ENCODE peak calls at places on chromosome 11, in ten cellular contexts. One of them, this sample, is unnamed.

GRCh38 chr11:77024745-77025144 is 9.5 kb upstream of the B3GNT6 start:
- DNase-seq in fibroblast of pulmonary artery: no peak
- DNase-seq in HCT116: no peak
- DNase-seq in A549: no peak
- DNase-seq in AG04450: no peak
- DNase-seq in body of pancreas: no peak
- DNase-seq in GM12865: peak
- DNase-seq in brain microvascular endothelial cell: no peak
- DNase-seq in Peyer's patch: no peak
- DNase-seq in astrocyte: no peak
- DNase-seq in this sample: no peak

GRCh38 chr11:77120571-77120970 is 7.5 kb upstream of the MYO7A start:
- DNase-seq in brain microvascular endothelial cell: no peak
- DNase-seq in GM12865: no peak
- DNase-seq in astrocyte: no peak
- DNase-seq in fibroblast of pulmonary artery: no peak
- DNase-seq in body of pancreas: no peak
- DNase-seq in HCT116: no peak
- DNase-seq in Peyer's patch: no peak
- DNase-seq in AG04450: no peak
- DNase-seq in A549: no peak
- DNase-seq in this sample: no peak

GRCh38 chr11:32081129-32081641 is 9.7 kb upstream of the RCN1 start:
- DNase-seq in brain microvascular endothelial cell: peak
- DNase-seq in HCT116: no peak
- DNase-seq in GM12865: peak
- DNase-seq in Peyer's patch: no peak
- DNase-seq in fibroblast of pulmonary artery: peak
- DNase-seq in body of pancreas: no peak
- DNase-seq in A549: no peak
- DNase-seq in AG04450: no peak
- DNase-seq in astrocyte: peak
- DNase-seq in this sample: no peak

GRCh38 chr11:64150481-64151239 is 15.3 kb downstream of the MACROD1 start:
- DNase-seq in astrocyte: no peak
- DNase-seq in brain microvascular endothelial cell: no peak
- DNase-seq in fibroblast of pulmonary artery: no peak
- DNase-seq in Peyer's patch: no peak
- DNase-seq in GM12865: no peak
- DNase-seq in A549: no peak
- DNase-seq in HCT116: no peak
- DNase-seq in AG04450: no peak
- DNase-seq in body of pancreas: peak
- DNase-seq in this sample: no peak

GRCh38 chr11:87473174-87473573 is 435.4 kb downstream of the TMEM135 start:
- DNase-seq in A549: no peak
- DNase-seq in AG04450: peak
- DNase-seq in GM12865: no peak
- DNase-seq in fibroblast of pulmonary artery: peak
- DNase-seq in brain microvascular endothelial cell: peak
- DNase-seq in HCT116: no peak
- DNase-seq in astrocyte: peak
- DNase-seq in Peyer's patch: no peak
- DNase-seq in body of pancreas: no peak
- DNase-seq in this sample: no peak

GRCh38 chr11:128326791-128327190 is 260.6 kb downstream of the ETS1 start:
- DNase-seq in fibroblast of pulmonary artery: no peak
- DNase-seq in astrocyte: no peak
- DNase-seq in A549: no peak
- DNase-seq in brain microvascular endothelial cell: no peak
- DNase-seq in body of pancreas: no peak
- DNase-seq in HCT116: no peak
- DNase-seq in Peyer's patch: no peak
- DNase-seq in AG04450: no peak
- DNase-seq in GM12865: no peak
- DNase-seq in this sample: no peak

GRCh38 chr11:109247071-109247470 is 174.9 kb upstream of the C11orf87 start:
- DNase-seq in fibroblast of pulmonary artery: peak
- DNase-seq in HCT116: no peak
- DNase-seq in GM12865: no peak
- DNase-seq in astrocyte: peak
- DNase-seq in A549: no peak
- DNase-seq in AG04450: no peak
- DNase-seq in Peyer's patch: no peak
- DNase-seq in brain microvascular endothelial cell: peak
- DNase-seq in body of pancreas: no peak
- DNase-seq in this sample: no peak

GRCh38 chr11:36037031-36037430 is 93.2 kb downstream of the LDLRAD3 start:
- DNase-seq in Peyer's patch: no peak
- DNase-seq in fibroblast of pulmonary artery: peak
- DNase-seq in body of pancreas: peak
- DNase-seq in brain microvascular endothelial cell: no peak
- DNase-seq in A549: no peak
- DNase-seq in GM12865: no peak
- DNase-seq in astrocyte: peak
- DNase-seq in HCT116: no peak
- DNase-seq in AG04450: no peak
- DNase-seq in this sample: no peak

GRCh38 chr11:40292636-40293585 is 1166.5 kb downstream of the LRRC4C start:
- DNase-seq in AG04450: no peak
- DNase-seq in A549: peak
- DNase-seq in HCT116: no peak
- DNase-seq in brain microvascular endothelial cell: no peak
- DNase-seq in Peyer's patch: no peak
- DNase-seq in fibroblast of pulmonary artery: peak
- DNase-seq in astrocyte: no peak
- DNase-seq in GM12865: no peak
- DNase-seq in body of pancreas: no peak
- DNase-seq in this sample: no peak

GRCh38 chr11:10394229-10395100 is 60.6 kb upstream of the AMPD3 start:
- DNase-seq in astrocyte: peak
- DNase-seq in GM12865: no peak
- DNase-seq in body of pancreas: peak
- DNase-seq in brain microvascular endothelial cell: peak
- DNase-seq in HCT116: no peak
- DNase-seq in fibroblast of pulmonary artery: no peak
- DNase-seq in A549: peak
- DNase-seq in Peyer's patch: peak
- DNase-seq in AG04450: no peak
- DNase-seq in this sample: no peak

GRCh38 chr11:3954448-3955298 is 99.2 kb downstream of the STIM1 start:
- DNase-seq in fibroblast of pulmonary artery: no peak
- DNase-seq in AG04450: no peak
- DNase-seq in brain microvascular endothelial cell: no peak
- DNase-seq in GM12865: no peak
- DNase-seq in A549: no peak
- DNase-seq in HCT116: no peak
- DNase-seq in Peyer's patch: no peak
- DNase-seq in astrocyte: peak
- DNase-seq in body of pancreas: no peak
- DNase-seq in this sample: no peak

GRCh38 chr11:112162761-112163669 is 879 bp downstream of the IL18 start:
- DNase-seq in body of pancreas: no peak
- DNase-seq in fibroblast of pulmonary artery: no peak
- DNase-seq in Peyer's patch: no peak
- DNase-seq in A549: no peak
- DNase-seq in AG04450: no peak
- DNase-seq in HCT116: no peak
- DNase-seq in astrocyte: peak
- DNase-seq in brain microvascular endothelial cell: no peak
- DNase-seq in GM12865: no peak
- DNase-seq in this sample: no peak

GRCh38 chr11:80194016-80194415 is 753.2 kb upstream of the TENM4 start:
- DNase-seq in GM12865: no peak
- DNase-seq in Peyer's patch: no peak
- DNase-seq in brain microvascular endothelial cell: no peak
- DNase-seq in body of pancreas: no peak
- DNase-seq in astrocyte: no peak
- DNase-seq in HCT116: no peak
- DNase-seq in A549: no peak
- DNase-seq in fibroblast of pulmonary artery: no peak
- DNase-seq in AG04450: no peak
- DNase-seq in this sample: no peak

GRCh38 chr11:80194625-80195024 is 753.8 kb upstream of the TENM4 start:
- DNase-seq in Peyer's patch: no peak
- DNase-seq in A549: no peak
- DNase-seq in AG04450: no peak
- DNase-seq in body of pancreas: no peak
- DNase-seq in fibroblast of pulmonary artery: no peak
- DNase-seq in GM12865: no peak
- DNase-seq in astrocyte: no peak
- DNase-seq in brain microvascular endothelial cell: no peak
- DNase-seq in HCT116: no peak
- DNase-seq in this sample: no peak

GRCh38 chr11:80197155-80197554 is 756.3 kb upstream of the TENM4 start:
- DNase-seq in HCT116: no peak
- DNase-seq in body of pancreas: no peak
- DNase-seq in astrocyte: no peak
- DNase-seq in brain microvascular endothelial cell: no peak
- DNase-seq in AG04450: no peak
- DNase-seq in fibroblast of pulmonary artery: no peak
- DNase-seq in GM12865: no peak
- DNase-seq in A549: no peak
- DNase-seq in Peyer's patch: no peak
- DNase-seq in this sample: no peak
- H3K4me3 ChIP-seq in HCT116: no peak
- H3K4me3 ChIP-seq in body of pancreas: no peak
- H3K4me3 ChIP-seq in astrocyte: no peak
- H3K4me3 ChIP-seq in brain microvascular endothelial cell: no peak
- H3K4me3 ChIP-seq in AG04450: no peak
- H3K4me3 ChIP-seq in fibroblast of pulmonary artery: no peak
- H3K4me3 ChIP-seq in GM12865: no peak
- H3K4me3 ChIP-seq in A549: no peak
- H3K4me3 ChIP-seq in Peyer's patch: no peak
- H3K4me3 ChIP-seq in this sample: no peak

GRCh38 chr11:813037-813436 is 3.3 kb downstream of the RPLP2 start:
- DNase-seq in astrocyte: no peak
- DNase-seq in GM12865: no peak
- DNase-seq in AG04450: no peak
- DNase-seq in body of pancreas: no peak
- DNase-seq in Peyer's patch: no peak
- DNase-seq in fibroblast of pulmonary artery: no peak
- DNase-seq in A549: no peak
- DNase-seq in HCT116: no peak
- DNase-seq in brain microvascular endothelial cell: no peak
- DNase-seq in this sample: no peak

GRCh38 chr11:812390-812789 is 2.6 kb downstream of the RPLP2 start:
- DNase-seq in body of pancreas: no peak
- DNase-seq in astrocyte: no peak
- DNase-seq in fibroblast of pulmonary artery: no peak
- DNase-seq in HCT116: no peak
- DNase-seq in A549: no peak
- DNase-seq in Peyer's patch: no peak
- DNase-seq in GM12865: no peak
- DNase-seq in brain microvascular endothelial cell: no peak
- DNase-seq in AG04450: no peak
- DNase-seq in this sample: no peak

GRCh38 chr11:813440-814096 is 3.8 kb downstream of the RPLP2 start:
- DNase-seq in astrocyte: no peak
- DNase-seq in AG04450: no peak
- DNase-seq in fibroblast of pulmonary artery: no peak
- DNase-seq in Peyer's patch: no peak
- DNase-seq in brain microvascular endothelial cell: no peak
- DNase-seq in body of pancreas: no peak
- DNase-seq in A549: no peak
- DNase-seq in GM12865: no peak
- DNase-seq in HCT116: no peak
- DNase-seq in this sample: no peak

GRCh38 chr11:810040-810567 is 337 bp downstream of the RPLP2 start:
- DNase-seq in AG04450: no peak
- DNase-seq in HCT116: no peak
- DNase-seq in Peyer's patch: peak
- DNase-seq in A549: no peak
- DNase-seq in fibroblast of pulmonary artery: no peak
- DNase-seq in GM12865: peak
- DNase-seq in brain microvascular endothelial cell: no peak
- DNase-seq in astrocyte: no peak
- DNase-seq in body of pancreas: no peak
- DNase-seq in this sample: no peak

DNA sequence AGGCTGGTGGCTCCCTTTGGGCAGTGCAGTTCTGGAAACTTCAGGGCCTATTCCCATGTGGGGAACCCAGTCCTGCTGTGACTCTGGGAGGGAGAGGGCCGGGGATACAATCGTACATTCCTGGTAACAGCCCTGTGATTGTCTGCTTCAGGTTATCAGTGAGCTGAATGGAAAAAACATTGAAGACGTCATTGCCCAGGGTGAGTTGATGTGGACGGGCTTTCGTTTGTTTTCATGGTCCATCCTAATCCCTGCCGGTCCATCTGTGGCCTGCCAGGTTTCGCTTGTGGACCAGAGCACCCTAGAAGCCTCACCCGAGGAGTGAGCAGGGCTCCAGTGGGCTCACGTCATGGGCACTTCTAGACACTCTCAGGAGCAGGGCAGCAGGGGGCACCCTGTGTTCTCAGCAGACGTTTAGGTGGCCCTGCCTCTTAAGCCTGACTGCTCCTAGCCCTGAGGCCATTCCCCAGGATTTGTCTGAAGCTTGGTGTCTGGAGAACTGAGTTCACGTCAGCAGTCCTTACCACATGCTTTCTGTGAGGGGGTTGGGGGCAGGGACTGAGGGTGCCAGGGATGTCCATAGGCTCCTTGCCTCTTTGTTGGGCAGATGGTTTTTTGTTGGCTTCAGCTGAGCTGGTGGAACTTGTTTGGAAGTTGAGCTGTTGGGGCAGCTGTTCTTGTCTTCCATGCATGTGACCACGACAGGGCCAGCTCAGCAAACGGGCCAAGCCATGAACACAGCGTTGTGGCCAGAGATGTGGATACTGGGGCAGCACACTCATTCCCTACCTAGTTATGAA is 1.9 kb downstream of the RPLP2 start:
- DNase-seq in fibroblast of pulmonary artery: peak
- DNase-seq in Peyer's patch: no peak
- DNase-seq in A549: no peak
- DNase-seq in brain microvascular endothelial cell: no peak
- DNase-seq in GM12865: no peak
- DNase-seq in astrocyte: no peak
- DNase-seq in AG04450: no peak
- DNase-seq in body of pancreas: no peak
- DNase-seq in HCT116: no peak
- DNase-seq in this sample: no peak
- TF ChIP-seq CTCF in fibroblast of pulmonary artery: no peak
- TF ChIP-seq CTCF in Peyer's patch: no peak
- TF ChIP-seq CTCF in A549: no peak
- TF ChIP-seq CTCF in brain microvascular endothelial cell: peak
- TF ChIP-seq CTCF in GM12865: no peak
- TF ChIP-seq CTCF in astrocyte: no peak
- TF ChIP-seq CTCF in AG04450: no peak
- TF ChIP-seq CTCF in body of pancreas: no peak
- TF ChIP-seq CTCF in HCT116: peak
- TF ChIP-seq CTCF in this sample: peak

GRCh38 chr11:124762077-124762623 is at the start of gene ESAM:
- DNase-seq in Peyer's patch: peak
- DNase-seq in AG04450: no peak
- DNase-seq in body of pancreas: peak
- DNase-seq in brain microvascular endothelial cell: no peak
- DNase-seq in HCT116: no peak
- DNase-seq in fibroblast of pulmonary artery: no peak
- DNase-seq in A549: peak
- DNase-seq in GM12865: peak
- DNase-seq in astrocyte: no peak
- DNase-seq in this sample: peak
- H3K4me3 ChIP-seq in Peyer's patch: peak
- H3K4me3 ChIP-seq in AG04450: peak
- H3K4me3 ChIP-seq in body of pancreas: no peak
- H3K4me3 ChIP-seq in brain microvascular endothelial cell: peak
- H3K4me3 ChIP-seq in HCT116: peak
- H3K4me3 ChIP-seq in fibroblast of pulmonary artery: peak
- H3K4me3 ChIP-seq in A549: peak
- H3K4me3 ChIP-seq in GM12865: peak
- H3K4me3 ChIP-seq in astrocyte: peak
- H3K4me3 ChIP-seq in this sample: peak

GRCh38 chr11:94494200-94494545 is 389 bp downstream of the ANKRD49 start:
- DNase-seq in AG04450: no peak
- DNase-seq in A549: no peak
- DNase-seq in body of pancreas: no peak
- DNase-seq in fibroblast of pulmonary artery: no peak
- DNase-seq in brain microvascular endothelial cell: no peak
- DNase-seq in Peyer's patch: no peak
- DNase-seq in astrocyte: no peak
- DNase-seq in GM12865: no peak
- DNase-seq in HCT116: no peak
- DNase-seq in this sample: no peak
- TF ChIP-seq CTCF in AG04450: no peak
- TF ChIP-seq CTCF in A549: no peak
- TF ChIP-seq CTCF in body of pancreas: no peak
- TF ChIP-seq CTCF in fibroblast of pulmonary artery: no peak
- TF ChIP-seq CTCF in brain microvascular endothelial cell: no peak
- TF ChIP-seq CTCF in Peyer's patch: no peak
- TF ChIP-seq CTCF in astrocyte: no peak
- TF ChIP-seq CTCF in GM12865: no peak
- TF ChIP-seq CTCF in HCT116: no peak
- TF ChIP-seq CTCF in this sample: peak

This sample was measured in GM06990.